ENCODE peak calls at places on chromosomes 6 and 20, in five cellular contexts. D, F, Y, B and J are unnamed samples.

GRCh38 chr20:7858851-7859250 is 81.4 kb downstream of the HAO1 start:
- DNase-seq in D (no peak), F (no peak), Y (no peak), B (no peak), J (no peak)

GRCh38 chr6:21914121-21914973 is 320.8 kb downstream of the SOX4 start:
- DNase-seq in D (no peak), F (peak), Y (peak), B (peak), J (no peak)

GRCh38 chr6:21856844-21857243 is 263.3 kb downstream of the SOX4 start:
- DNase-seq in D (no peak), F (no peak), Y (no peak), B (no peak), J (no peak)

GRCh38 chr6:92715991-92716390 is 703.4 kb downstream of the EPHA7 start:
- DNase-seq in D (no peak), F (no peak), Y (no peak), B (no peak), J (no peak)

GRCh38 chr6:144530118-144530517 is 245.0 kb downstream of the UTRN start:
- DNase-seq in D (no peak), F (no peak), Y (no peak), B (no peak), J (no peak)

GRCh38 chr6:44453146-44453545 is 65.6 kb downstream of the CDC5L start:
- DNase-seq in D (no peak), F (no peak), Y (no peak), B (no peak), J (no peak)

GRCh38 chr6:112173401-112173800 is 81.0 kb downstream of the LAMA4 start:
- DNase-seq in D (no peak), F (no peak), Y (no peak), B (no peak), J (no peak)

GRCh38 chr20:43495388-43495787 is 12.1 kb upstream of the L3MBTL1 start:
- DNase-seq in D (no peak), F (no peak), Y (no peak), B (no peak), J (no peak)

GRCh38 chr6:5471044-5471443 is 209.7 kb downstream of the FARS2 start:
- DNase-seq in D (no peak), F (peak), Y (peak), B (no peak), J (peak)

GRCh38 chr6:26327450-26328264 is 37.3 kb upstream of the BTN3A2 start:
- DNase-seq in D (no peak), F (no peak), Y (peak), B (no peak), J (no peak)

GRCh38 chr6:31882344-31882743 is 3.5 kb upstream of the SLC44A4 start:
- DNase-seq in D (no peak), F (no peak), Y (no peak), B (no peak), J (no peak)

GRCh38 chr6:17987576-17988421 is at the start of gene KIF13A:
- DNase-seq in D (no peak), F (peak), Y (peak), B (peak), J (peak)

GRCh38 chr6:130377911-130378310 is 12.1 kb downstream of the TMEM200A start:
- DNase-seq in D (no peak), F (no peak), Y (peak), B (no peak), J (no peak)

GRCh38 chr20:19975436-19975799 is 41.7 kb upstream of the NAA20 start:
- DNase-seq in D (no peak), F (peak), Y (no peak), B (no peak), J (no peak)

GRCh38 chr6:47169785-47170685 is 127.9 kb upstream of the ADGRF1 start:
- DNase-seq in D (no peak), F (no peak), Y (no peak), B (no peak), J (peak)

GRCh38 chr20:23654722-23655121 is 17.0 kb upstream of the CST3 start:
- DNase-seq in D (no peak), F (peak), Y (no peak), B (no peak), J (no peak)

GRCh38 chr6:168514216-168514615 is 73.2 kb downstream of the SMOC2 start:
- DNase-seq in D (no peak), F (peak), Y (peak), B (peak), J (no peak)

GRCh38 chr6:160679402-160679769 is 15.3 kb upstream of the LPA start:
- DNase-seq in D (no peak), F (no peak), Y (no peak), B (no peak), J (no peak)
- H3K4me3 ChIP-seq in D (no peak), F (no peak), Y (no peak), B (no peak), J (no peak)

DNA sequence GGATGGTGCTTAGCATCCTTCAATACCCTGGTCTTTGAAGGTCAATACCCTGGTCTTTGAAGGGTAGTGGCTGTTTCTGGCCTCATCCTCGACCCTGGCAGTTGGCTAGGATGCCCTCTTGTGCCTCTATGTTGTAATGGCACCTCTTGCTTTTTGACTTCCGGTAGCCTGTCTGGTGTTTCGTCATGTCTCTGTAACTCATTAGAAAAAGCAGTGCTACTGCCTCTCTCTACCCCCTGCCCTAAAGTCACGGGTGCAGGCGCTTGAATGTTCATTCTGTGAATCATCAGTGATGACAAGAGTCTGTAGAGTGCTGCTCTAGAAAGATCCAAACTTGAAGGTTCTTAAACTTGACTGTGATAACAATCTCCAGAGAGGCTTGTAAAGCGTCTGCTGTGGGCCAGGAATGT is 28.3 kb downstream of the RSPO4 start:
- DNase-seq in D (peak), F (no peak), Y (peak), B (no peak), J (peak)
- TF ChIP-seq CTCF in D (peak), F (peak), Y (peak), B (no peak), J (peak)

DNA sequence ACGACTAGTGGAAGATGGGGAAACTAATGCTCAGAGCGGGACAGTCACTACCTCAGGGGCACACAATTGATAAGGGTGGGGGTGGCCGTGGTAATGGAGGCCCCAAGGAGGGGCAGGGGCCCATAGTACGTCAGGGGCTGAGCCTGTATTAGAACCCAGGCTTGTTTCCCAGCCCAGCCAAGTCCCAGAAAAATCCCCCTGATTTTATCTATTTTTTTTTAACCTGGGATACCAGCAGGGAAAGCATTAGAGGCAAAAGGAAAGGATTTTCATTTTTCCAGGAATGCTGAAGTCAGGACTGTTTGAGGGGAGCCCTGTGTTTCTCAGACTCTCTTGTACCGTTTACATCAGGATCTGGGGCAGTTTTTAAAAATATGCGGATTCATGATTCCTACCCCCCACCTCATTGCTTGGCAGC is 382 bp downstream of the MYH7B start:
- DNase-seq in D (no peak), F (no peak), Y (no peak), B (no peak), J (no peak)
- H3K4me3 ChIP-seq in D (peak), F (peak), Y (peak), B (peak), J (peak)

GRCh38 chr6:36731622-36732310 is 34.1 kb downstream of the RAB44 start:
- DNase-seq in D (no peak), F (no peak), Y (no peak), B (no peak), J (no peak)
- TF ChIP-seq CTCF in D (no peak), F (no peak), Y (no peak), B (no peak), J (no peak)